ENCODE peak calls at places on chromosomes 16 and 17, in four cellular contexts. One of them, this sample, is unnamed.

GRCh38 chr17:61504697-61505096 is 52.5 kb downstream of the TBX4 start:
- DNase-seq in brain microvascular endothelial cell: peak; percentile 81
- DNase-seq in transverse colon: no peak
- DNase-seq in testis: no peak
- DNase-seq in this sample: peak; percentile 86

GRCh38 chr17:18004345-18004744 is 31.7 kb downstream of the DRC3 start:
- DNase-seq in testis: no peak
- DNase-seq in transverse colon: no peak
- DNase-seq in brain microvascular endothelial cell: no peak
- DNase-seq in this sample: no peak

GRCh38 chr16:54911079-54911478 is 19.6 kb upstream of the IRX5 start:
- DNase-seq in brain microvascular endothelial cell: no peak
- DNase-seq in testis: no peak
- DNase-seq in transverse colon: no peak
- DNase-seq in this sample: no peak

GRCh38 chr16:23771027-23771426 is 16.2 kb downstream of the CHP2 start:
- DNase-seq in testis: no peak
- DNase-seq in brain microvascular endothelial cell: no peak
- DNase-seq in transverse colon: no peak
- DNase-seq in this sample: peak; percentile 7

GRCh38 chr16:19980866-19981265 is 92.8 kb downstream of the GPR139 start:
- DNase-seq in brain microvascular endothelial cell: no peak
- DNase-seq in testis: peak; percentile 28
- DNase-seq in transverse colon: no peak
- DNase-seq in this sample: peak; percentile 2

GRCh38 chr17:1124238-1124699 is 55.5 kb downstream of the ABR start:
- DNase-seq in brain microvascular endothelial cell: no peak
- DNase-seq in transverse colon: no peak
- DNase-seq in testis: no peak
- DNase-seq in this sample: no peak

GRCh38 chr16:57576429-57576870 is 34.0 kb downstream of the ADGRG5 start:
- DNase-seq in brain microvascular endothelial cell: peak; percentile 68
- DNase-seq in testis: peak; percentile 91
- DNase-seq in transverse colon: peak; percentile 81
- DNase-seq in this sample: peak; percentile 75

GRCh38 chr17:49968380-49969133 is 433 bp upstream of the DLX4 start:
- DNase-seq in brain microvascular endothelial cell: peak; percentile 42
- DNase-seq in testis: peak; percentile 69
- DNase-seq in transverse colon: peak; percentile 63
- DNase-seq in this sample: peak; percentile 79

GRCh38 chr17:17853811-17854527 is 17.2 kb upstream of the SREBF1 start:
- DNase-seq in transverse colon: no peak
- DNase-seq in testis: no peak
- DNase-seq in brain microvascular endothelial cell: no peak
- DNase-seq in this sample: no peak

GRCh38 chr17:20281860-20282259 is 185.5 kb downstream of the LGALS9B start:
- DNase-seq in transverse colon: no peak
- DNase-seq in testis: peak; percentile 20
- DNase-seq in brain microvascular endothelial cell: no peak
- DNase-seq in this sample: no peak

GRCh38 chr17:48313096-48313495 is 116.9 kb downstream of the SKAP1 start:
- DNase-seq in testis: no peak
- DNase-seq in transverse colon: no peak
- DNase-seq in brain microvascular endothelial cell: no peak
- DNase-seq in this sample: no peak

GRCh38 chr17:31068291-31068690 is 26.5 kb upstream of the NF1 start:
- DNase-seq in brain microvascular endothelial cell: peak; percentile 52
- DNase-seq in testis: peak; percentile 48
- DNase-seq in transverse colon: peak; percentile 65
- DNase-seq in this sample: peak; percentile 48

GRCh38 chr16:85396879-85397871 is 215.9 kb upstream of the GSE1 start:
- DNase-seq in transverse colon: no peak
- DNase-seq in testis: peak; percentile 14
- DNase-seq in brain microvascular endothelial cell: no peak
- DNase-seq in this sample: no peak

GRCh38 chr17:39867084-39867890 is 715 bp upstream of the ZPBP2 start:
- DNase-seq in brain microvascular endothelial cell: no peak
- DNase-seq in transverse colon: peak; percentile 42
- DNase-seq in testis: peak; percentile 22
- DNase-seq in this sample: no peak

GRCh38 chr16:57575468-57576277 is 33.2 kb downstream of the ADGRG5 start:
- DNase-seq in brain microvascular endothelial cell: no peak
- DNase-seq in transverse colon: no peak
- DNase-seq in testis: no peak
- DNase-seq in this sample: no peak

GRCh38 chr16:17403859-17404545 is 66.8 kb downstream of the XYLT1 start:
- DNase-seq in brain microvascular endothelial cell: no peak
- DNase-seq in testis: no peak
- DNase-seq in transverse colon: no peak
- DNase-seq in this sample: no peak

GRCh38 chr16:85327731-85328664 is 215.7 kb upstream of the CIBAR2 start:
- DNase-seq in brain microvascular endothelial cell: peak; percentile 74
- DNase-seq in testis: peak; percentile 77
- DNase-seq in transverse colon: no peak
- DNase-seq in this sample: no peak

GRCh38 chr16:84847554-84848415 is 28.0 kb downstream of the CRISPLD2 start:
- DNase-seq in transverse colon: no peak
- DNase-seq in brain microvascular endothelial cell: no peak
- DNase-seq in testis: no peak
- DNase-seq in this sample: no peak

GRCh38 chr17:7579001-7579838 is at the start of gene CD68:
- DNase-seq in transverse colon: peak; percentile 85
- DNase-seq in testis: peak; percentile 45
- DNase-seq in brain microvascular endothelial cell: peak; percentile 79
- DNase-seq in this sample: peak; percentile 96

GRCh38 chr17:4734857-4735475 is 3.7 kb downstream of the MED11 start:
- DNase-seq in transverse colon: no peak
- DNase-seq in brain microvascular endothelial cell: no peak
- DNase-seq in testis: no peak
- DNase-seq in this sample: no peak

GRCh38 chr16:49528035-49528434 is 154.4 kb downstream of the C16orf78 start:
- DNase-seq in transverse colon: no peak
- DNase-seq in testis: peak; percentile 28
- DNase-seq in brain microvascular endothelial cell: peak; percentile 1
- DNase-seq in this sample: peak; percentile 33

GRCh38 chr16:57868913-57869520 is 66.7 kb upstream of the KIFC3 start:
- DNase-seq in brain microvascular endothelial cell: no peak
- DNase-seq in transverse colon: no peak
- DNase-seq in testis: no peak
- DNase-seq in this sample: no peak

GRCh38 chr16:14489460-14489859 is 140.6 kb downstream of the PARN start:
- DNase-seq in brain microvascular endothelial cell: no peak
- DNase-seq in testis: no peak
- DNase-seq in transverse colon: no peak
- DNase-seq in this sample: peak; percentile 45

GRCh38 chr16:50388491-50388890 is 19.7 kb upstream of the BRD7 start:
- DNase-seq in brain microvascular endothelial cell: no peak
- DNase-seq in transverse colon: no peak
- DNase-seq in testis: no peak
- DNase-seq in this sample: no peak

GRCh38 chr16:87713469-87714229 is 52.1 kb downstream of the KLHDC4 start:
- DNase-seq in brain microvascular endothelial cell: no peak
- DNase-seq in transverse colon: no peak
- DNase-seq in testis: no peak
- DNase-seq in this sample: no peak

GRCh38 chr16:84547539-84548058 is 43.1 kb upstream of the MEAK7 start:
- DNase-seq in brain microvascular endothelial cell: no peak
- DNase-seq in transverse colon: no peak
- DNase-seq in testis: no peak
- DNase-seq in this sample: no peak

GRCh38 chr16:27515874-27516353 is 33.8 kb downstream of the GTF3C1 start:
- DNase-seq in brain microvascular endothelial cell: peak; percentile 19
- DNase-seq in testis: peak; percentile 20
- DNase-seq in transverse colon: no peak
- DNase-seq in this sample: peak; percentile 41

GRCh38 chr17:1241904-1242303 is 28.3 kb upstream of the BHLHA9 start:
- DNase-seq in testis: no peak
- DNase-seq in transverse colon: no peak
- DNase-seq in brain microvascular endothelial cell: peak; percentile 47
- DNase-seq in this sample: peak; percentile 60

GRCh38 chr17:50843150-50843905 is 7.9 kb downstream of the WFIKKN2 start:
- DNase-seq in brain microvascular endothelial cell: no peak
- DNase-seq in testis: no peak
- DNase-seq in transverse colon: no peak
- DNase-seq in this sample: no peak

GRCh38 chr17:28427372-28427771 is 21.4 kb upstream of the SLC46A1 start:
- DNase-seq in transverse colon: no peak
- DNase-seq in brain microvascular endothelial cell: no peak
- DNase-seq in testis: no peak
- DNase-seq in this sample: no peak

GRCh38 chr16:74100405-74101316 is 196.0 kb upstream of the PSMD7 start:
- DNase-seq in testis: no peak
- DNase-seq in transverse colon: no peak
- DNase-seq in brain microvascular endothelial cell: no peak
- DNase-seq in this sample: no peak

GRCh38 chr17:67504182-67504581 is 127.1 kb downstream of the PITPNC1 start:
- DNase-seq in testis: no peak
- DNase-seq in brain microvascular endothelial cell: no peak
- DNase-seq in transverse colon: no peak
- DNase-seq in this sample: no peak

DNA sequence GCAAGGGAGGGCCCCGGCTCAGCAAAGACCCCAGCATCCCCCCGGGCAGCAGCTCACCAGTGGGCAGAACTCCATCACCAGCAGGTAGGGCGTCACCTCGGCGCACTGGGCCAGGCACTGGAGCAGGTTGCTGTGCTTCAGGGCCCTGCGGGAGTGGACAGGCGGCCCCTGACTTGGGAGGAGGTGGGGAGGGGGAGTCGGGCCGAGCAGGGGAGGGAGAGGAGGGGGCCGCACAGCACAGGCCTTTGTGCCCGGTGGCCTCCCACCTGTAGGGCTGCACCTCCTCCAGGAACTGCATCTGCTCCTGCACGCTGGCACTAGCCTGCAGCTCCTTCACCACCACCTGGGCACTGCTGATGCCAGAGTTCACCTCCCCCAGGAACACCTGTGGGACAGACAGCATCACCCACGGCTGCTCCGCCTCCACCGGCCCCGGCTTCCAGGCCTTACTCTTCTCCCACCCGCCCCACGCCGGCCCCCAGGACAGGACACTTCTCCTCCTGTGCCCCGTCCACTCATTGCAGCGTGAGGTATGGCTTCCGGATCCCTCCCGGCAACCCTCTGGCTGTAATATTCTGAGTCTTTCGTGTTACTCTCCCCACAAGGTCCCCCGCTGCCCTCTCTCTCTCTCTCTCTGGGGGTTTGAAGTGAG is 37.7 kb upstream of the PVALEF start:
- DNase-seq in brain microvascular endothelial cell: no peak
- DNase-seq in testis: no peak
- DNase-seq in transverse colon: no peak
- DNase-seq in this sample: no peak
- H3K4me3 ChIP-seq in brain microvascular endothelial cell: no peak overlapping the region
- H3K4me3 ChIP-seq in testis: no peak overlapping the region
- H3K4me3 ChIP-seq in transverse colon: no peak overlapping the region
- H3K4me3 ChIP-seq in this sample: no peak overlapping the region

GRCh38 chr17:56499799-56500388 is 93.6 kb upstream of the NOG start:
- DNase-seq in brain microvascular endothelial cell: peak; percentile 9
- DNase-seq in transverse colon: no peak
- DNase-seq in testis: peak; percentile 40
- DNase-seq in this sample: peak; percentile 38
- TF ChIP-seq CTCF in brain microvascular endothelial cell: peak; percentile 38
- TF ChIP-seq CTCF in transverse colon: peak; percentile 34
- TF ChIP-seq CTCF in testis: peak; percentile 11
- TF ChIP-seq CTCF in this sample: no peak

GRCh38 chr17:78882546-78883089 is 20.4 kb downstream of the CEP295NL start:
- DNase-seq in brain microvascular endothelial cell: no peak
- DNase-seq in transverse colon: no peak
- DNase-seq in testis: no peak
- DNase-seq in this sample: no peak

GRCh38 chr17:78884148-78884870 is 18.7 kb downstream of the CEP295NL start:
- DNase-seq in testis: peak; percentile 67
- DNase-seq in brain microvascular endothelial cell: no peak
- DNase-seq in transverse colon: no peak
- DNase-seq in this sample: peak; percentile 29

GRCh38 chr17:78884876-78885667 is 17.9 kb downstream of the CEP295NL start:
- DNase-seq in transverse colon: no peak
- DNase-seq in testis: no peak
- DNase-seq in brain microvascular endothelial cell: no peak
- DNase-seq in this sample: no peak

GRCh38 chr17:78883533-78884131 is 19.4 kb downstream of the CEP295NL start:
- DNase-seq in testis: peak; percentile 93
- DNase-seq in brain microvascular endothelial cell: peak; percentile 89
- DNase-seq in transverse colon: peak; percentile 58
- DNase-seq in this sample: peak; percentile 99

DNA sequence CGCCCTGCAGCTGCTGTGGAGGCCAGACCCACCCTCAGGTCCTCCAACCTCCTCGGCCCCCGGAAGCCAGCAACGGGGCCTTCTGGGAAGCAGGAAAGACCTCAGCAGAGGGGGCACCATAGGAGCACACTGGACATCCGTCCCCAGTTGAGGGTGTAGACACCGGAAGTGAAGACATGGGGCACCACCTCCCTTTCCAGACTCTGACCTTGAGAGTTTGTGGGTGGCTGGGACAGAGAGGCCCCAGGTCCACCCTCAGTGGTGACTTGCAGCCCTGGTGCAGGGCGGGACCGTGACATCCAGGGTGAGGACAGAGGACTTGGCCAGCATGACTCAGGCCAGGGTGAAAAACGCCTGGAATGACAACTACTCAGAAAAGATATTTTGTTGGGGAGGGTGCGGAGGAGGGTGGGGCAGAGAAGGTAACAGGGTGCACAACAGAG is 19.9 kb downstream of the CEP295NL start:
- DNase-seq in transverse colon: peak; percentile 63
- DNase-seq in testis: peak; percentile 86
- DNase-seq in brain microvascular endothelial cell: peak; percentile 61
- DNase-seq in this sample: peak; percentile 91
- H3K4me3 ChIP-seq in transverse colon: no peak overlapping the region
- H3K4me3 ChIP-seq in testis: no peak overlapping the region
- H3K4me3 ChIP-seq in brain microvascular endothelial cell: peak overlapping the region; percentile 37
- H3K4me3 ChIP-seq in this sample: peak overlapping the region; percentile 22

GRCh38 chr17:68865584-68865983 is 89.6 kb downstream of the ABCA8 start:
- DNase-seq in testis: no peak
- DNase-seq in transverse colon: no peak
- DNase-seq in brain microvascular endothelial cell: no peak
- DNase-seq in this sample: no peak

GRCh38 chr17:68861602-68862001 is 93.6 kb downstream of the ABCA8 start:
- DNase-seq in testis: no peak
- DNase-seq in transverse colon: no peak
- DNase-seq in brain microvascular endothelial cell: no peak
- DNase-seq in this sample: peak; percentile 24

GRCh38 chr17:68863091-68863652 is 92.0 kb downstream of the ABCA8 start:
- DNase-seq in testis: no peak
- DNase-seq in transverse colon: no peak
- DNase-seq in brain microvascular endothelial cell: no peak
- DNase-seq in this sample: no peak

GRCh38 chr17:68860941-68861340 is 94.3 kb downstream of the ABCA8 start:
- DNase-seq in transverse colon: no peak
- DNase-seq in testis: no peak
- DNase-seq in brain microvascular endothelial cell: no peak
- DNase-seq in this sample: no peak
- TF ChIP-seq CTCF in transverse colon: no peak
- TF ChIP-seq CTCF in testis: no peak
- TF ChIP-seq CTCF in brain microvascular endothelial cell: no peak
- TF ChIP-seq CTCF in this sample: no peak

GRCh38 chr16:51759329-51759728 is 608.3 kb upstream of the SALL1 start:
- DNase-seq in brain microvascular endothelial cell: no peak
- DNase-seq in transverse colon: no peak
- DNase-seq in testis: no peak
- DNase-seq in this sample: no peak
- H3K4me3 ChIP-seq in brain microvascular endothelial cell: no peak overlapping the region
- H3K4me3 ChIP-seq in transverse colon: no peak overlapping the region
- H3K4me3 ChIP-seq in testis: no peak overlapping the region
- H3K4me3 ChIP-seq in this sample: no peak overlapping the region